ENCODE peak calls at places on chromosomes 6 and 20, in nine cellular contexts. C is esophagus squamous epithelium, O is adrenal gland, G is GM12878, M is uterus, L is heart left ventricle, N is spleen, T is transverse colon, U is body of pancreas. B is an unnamed sample. For H3K9me3, the result is how much of the 10 kb centered on the place peaks cover.

GRCh38 chr6:56400273-56400672 is 152.9 kb upstream of the COL21A1 start:
- DNase-seq in C (no peak), N (no peak), L (no peak), O (no peak), T (no peak), U (no peak), M (no peak), G (no peak), B (no peak)

GRCh38 chr6:84892666-84893065 is 128.3 kb upstream of the TBX18 start:
- DNase-seq in U (no peak), N (no peak), L (no peak), M (no peak), G (no peak), T (no peak), C (no peak), O (no peak), B (no peak)

GRCh38 chr20:33908351-33908750 is 85.4 kb upstream of the RALY start:
- DNase-seq in G (no peak), O (no peak), U (no peak), M (no peak), N (no peak), T (no peak), L (no peak), C (no peak), B (no peak)

GRCh38 chr20:1905693-1906092 is 10.5 kb downstream of the SIRPA start:
- DNase-seq in G (no peak), N (no peak), O (no peak), C (no peak), M (no peak), L (no peak), T (no peak), U (no peak), B (no peak)

GRCh38 chr6:18246205-18246604 is 18.1 kb downstream of the DEK start:
- DNase-seq in O (no peak), G (no peak), M (no peak), N (no peak), C (no peak), T (no peak), L (no peak), U (no peak), B (no peak)

GRCh38 chr6:94300424-94301144 is 881.2 kb upstream of the EPHA7 start:
- DNase-seq in N (no peak), G (no peak), O (no peak), M (no peak), U (no peak), C (no peak), L (peak), T (no peak), B (no peak)

GRCh38 chr6:104527761-104528415 is 331.8 kb downstream of the HACE1 start:
- DNase-seq in U (peak), N (no peak), O (no peak), G (no peak), L (no peak), C (no peak), M (no peak), T (peak), B (peak)

GRCh38 chr6:112503210-112503609 is 156.1 kb downstream of the RFPL4B start:
- DNase-seq in N (no peak), C (no peak), L (no peak), M (no peak), O (no peak), T (no peak), G (no peak), U (no peak), B (no peak)

GRCh38 chr20:44092551-44093248 is 94.3 kb downstream of the JPH2 start:
- DNase-seq in G (no peak), L (no peak), T (no peak), U (no peak), O (no peak), C (no peak), N (no peak), M (no peak), B (peak)

GRCh38 chr6:150588862-150589499 is 10.7 kb upstream of the PLEKHG1 start:
- DNase-seq in G (no peak), M (no peak), N (no peak), C (no peak), L (no peak), T (no peak), O (no peak), U (no peak), B (no peak)

GRCh38 chr6:25193147-25193864 is 85.9 kb upstream of the CARMIL1 start:
- DNase-seq in T (no peak), C (no peak), G (no peak), O (peak), U (peak), L (peak), N (no peak), M (peak), B (peak)

GRCh38 chr6:25882066-25882496 is 8.0 kb upstream of the SLC17A3 start:
- DNase-seq in N (peak), L (no peak), M (no peak), U (peak), C (no peak), T (peak), O (peak), G (no peak), B (peak)

GRCh38 chr6:139027620-139028182 is 844 bp upstream of the ABRACL start:
- DNase-seq in G (peak), C (no peak), U (no peak), L (no peak), M (no peak), N (no peak), O (no peak), T (peak), B (peak)

GRCh38 chr6:73984851-73985250 is 288.8 kb downstream of the CD109 start:
- DNase-seq in T (no peak), U (no peak), O (no peak), M (no peak), L (no peak), G (no peak), C (no peak), N (no peak), B (no peak)

GRCh38 chr20:5996765-5997164 is 46.3 kb downstream of the MCM8 start:
- DNase-seq in T (peak), U (no peak), O (no peak), M (no peak), L (no peak), G (peak), C (no peak), N (no peak), B (no peak)

GRCh38 chr6:112560651-112561050 is 213.5 kb downstream of the RFPL4B start:
- DNase-seq in C (no peak), G (no peak), T (no peak), N (no peak), O (no peak), M (no peak), L (no peak), U (peak), B (no peak)

GRCh38 chr6:31717499-31718222 is 2.5 kb downstream of the LY6G6D start:
- DNase-seq in G (no peak), T (no peak), C (no peak), M (no peak), L (no peak), O (no peak), N (no peak), U (peak), B (no peak)

GRCh38 chr20:59577809-59578601 is 26.3 kb upstream of the PHACTR3 start:
- DNase-seq in O (no peak), C (no peak), T (no peak), L (no peak), G (no peak), N (peak), M (no peak), U (no peak), B (no peak)

GRCh38 chr20:20528896-20529295 is 161.0 kb downstream of the INSM1 start:
- DNase-seq in C (no peak), U (no peak), N (no peak), T (no peak), M (no peak), O (no peak), L (no peak), G (no peak), B (no peak)

GRCh38 chr6:17392978-17393334 is 439 bp upstream of the CAP2 start:
- DNase-seq in G (no peak), L (no peak), N (no peak), T (no peak), M (no peak), U (no peak), C (no peak), O (no peak), B (no peak)

GRCh38 chr6:398558-399078 is 7.1 kb downstream of the IRF4 start:
- DNase-seq in N (no peak), O (no peak), U (no peak), G (no peak), M (no peak), T (no peak), L (no peak), C (no peak), B (no peak)

GRCh38 chr6:397056-397455 is 5.5 kb downstream of the IRF4 start:
- DNase-seq in N (no peak), M (no peak), T (no peak), O (no peak), C (no peak), U (no peak), G (no peak), L (no peak), B (no peak)

GRCh38 chr6:398065-398464 is 6.5 kb downstream of the IRF4 start:
- DNase-seq in M (no peak), N (no peak), L (no peak), O (no peak), U (no peak), G (no peak), C (no peak), T (no peak), B (no peak)

GRCh38 chr6:396126-396520 is 4.6 kb downstream of the IRF4 start:
- DNase-seq in G (no peak), T (no peak), M (no peak), C (no peak), N (no peak), O (no peak), L (no peak), U (no peak), B (no peak)

DNA sequence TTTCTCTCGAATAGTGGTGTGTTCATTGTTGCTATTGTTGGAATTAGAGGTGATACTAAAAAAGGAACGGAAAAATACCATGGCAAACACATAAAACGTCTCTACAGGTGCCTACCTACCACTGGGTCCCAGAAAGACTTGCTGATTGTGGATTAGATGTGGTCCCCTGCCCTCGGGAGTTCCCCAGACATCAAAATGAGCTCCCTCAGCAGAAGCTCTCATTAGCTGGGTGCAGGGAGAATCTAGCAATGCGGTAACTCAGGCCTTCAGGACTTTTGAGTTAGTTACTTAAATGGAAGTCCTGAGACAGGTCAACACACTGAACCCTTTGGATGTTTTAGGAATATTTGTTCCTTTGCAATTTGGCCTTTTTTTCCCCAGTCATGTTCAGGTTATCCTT is 6.1 kb downstream of the IRF4 start:
- DNase-seq in C (no peak), M (no peak), N (no peak), O (no peak), U (no peak), L (no peak), T (no peak), G (no peak), B (no peak)
- TF ChIP-seq POLR2A in C (no peak), M (no peak), N (no peak), O (no peak), U (no peak), L (no peak), T (no peak), G (peak), B (no peak)

DNA sequence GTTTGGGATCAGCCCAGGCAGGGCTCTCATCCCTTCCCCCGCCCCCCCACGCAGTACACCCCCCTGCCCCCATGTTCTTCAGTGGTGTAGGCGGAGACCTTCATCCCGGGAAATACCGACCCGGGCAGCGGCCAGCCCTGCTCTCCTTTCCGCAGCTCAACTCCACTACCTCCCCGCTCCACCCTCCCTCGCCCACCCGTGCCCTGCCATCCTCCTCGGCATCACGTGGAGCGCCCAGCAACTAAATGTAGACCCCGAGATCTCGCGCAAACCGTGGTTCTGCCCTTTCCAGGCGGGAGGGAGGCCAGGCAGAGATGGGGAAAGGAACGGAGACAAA is 1932.2 kb upstream of the DEFB115 start:
- DNase-seq in M (no peak), T (no peak), U (no peak), L (no peak), O (no peak), N (no peak), G (no peak), C (no peak), B (no peak)
- H3K9me3 ChIP-seq in M (under half), T (under half), U (under half), L (under half), O (under half), N (under half), G (under half), C (under half), B (under half)

GRCh38 chr6:15364401-15365037 is 118.7 kb downstream of the JARID2 start:
- DNase-seq in U (no peak), M (no peak), O (no peak), C (no peak), T (no peak), N (no peak), G (no peak), L (no peak), B (no peak)
- TF ChIP-seq POLR2A in U (no peak), M (no peak), O (no peak), C (no peak), T (no peak), N (no peak), G (no peak), L (no peak), B (no peak)

DNA sequence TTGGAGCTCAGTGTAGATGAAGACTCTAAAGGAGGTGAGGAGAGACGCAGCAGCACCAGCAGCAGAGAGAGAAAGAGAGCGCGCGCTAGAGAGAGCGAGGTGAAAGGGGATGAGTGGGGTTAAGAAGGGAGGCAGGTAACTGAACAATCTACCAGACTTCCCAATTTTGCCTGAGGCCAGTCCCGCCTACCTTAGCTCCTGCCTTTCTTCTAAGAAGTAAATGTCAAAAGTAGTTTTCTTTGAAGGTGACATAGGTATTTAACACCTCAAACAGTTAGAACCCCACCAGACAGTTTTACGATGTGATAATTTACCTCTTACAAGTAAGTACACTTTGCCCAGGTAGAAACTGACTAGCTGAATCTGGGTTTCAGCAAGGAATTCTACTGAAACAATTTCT is 132.0 kb upstream of the EEF1E1 start:
- DNase-seq in M (no peak), G (no peak), U (no peak), L (no peak), C (no peak), O (no peak), T (no peak), N (no peak), B (no peak)
- H3K9me3 ChIP-seq in M (under half), G (under half), U (under half), L (under half), C (under half), O (under half), T (under half), N (under half), B (under half)

GRCh38 chr6:43520097-43520496 is 3.2 kb downstream of the POLR1C start:
- DNase-seq in M (no peak), T (no peak), G (no peak), C (no peak), N (no peak), O (no peak), L (no peak), U (no peak), B (no peak)

GRCh38 chr6:43515808-43516207 is 918 bp downstream of the YIPF3 start:
- DNase-seq in M (no peak), L (no peak), T (no peak), O (no peak), G (no peak), N (no peak), U (no peak), C (no peak), B (no peak)

GRCh38 chr6:43516367-43516696 is 394 bp downstream of the YIPF3 start:
- DNase-seq in O (no peak), T (no peak), U (no peak), L (no peak), M (no peak), G (no peak), N (no peak), C (no peak), B (no peak)

GRCh38 chr6:43517503-43518357 is 841 bp downstream of the POLR1C start:
- DNase-seq in C (no peak), L (no peak), N (peak), T (no peak), U (no peak), O (no peak), M (no peak), G (no peak), B (no peak)

DNA sequence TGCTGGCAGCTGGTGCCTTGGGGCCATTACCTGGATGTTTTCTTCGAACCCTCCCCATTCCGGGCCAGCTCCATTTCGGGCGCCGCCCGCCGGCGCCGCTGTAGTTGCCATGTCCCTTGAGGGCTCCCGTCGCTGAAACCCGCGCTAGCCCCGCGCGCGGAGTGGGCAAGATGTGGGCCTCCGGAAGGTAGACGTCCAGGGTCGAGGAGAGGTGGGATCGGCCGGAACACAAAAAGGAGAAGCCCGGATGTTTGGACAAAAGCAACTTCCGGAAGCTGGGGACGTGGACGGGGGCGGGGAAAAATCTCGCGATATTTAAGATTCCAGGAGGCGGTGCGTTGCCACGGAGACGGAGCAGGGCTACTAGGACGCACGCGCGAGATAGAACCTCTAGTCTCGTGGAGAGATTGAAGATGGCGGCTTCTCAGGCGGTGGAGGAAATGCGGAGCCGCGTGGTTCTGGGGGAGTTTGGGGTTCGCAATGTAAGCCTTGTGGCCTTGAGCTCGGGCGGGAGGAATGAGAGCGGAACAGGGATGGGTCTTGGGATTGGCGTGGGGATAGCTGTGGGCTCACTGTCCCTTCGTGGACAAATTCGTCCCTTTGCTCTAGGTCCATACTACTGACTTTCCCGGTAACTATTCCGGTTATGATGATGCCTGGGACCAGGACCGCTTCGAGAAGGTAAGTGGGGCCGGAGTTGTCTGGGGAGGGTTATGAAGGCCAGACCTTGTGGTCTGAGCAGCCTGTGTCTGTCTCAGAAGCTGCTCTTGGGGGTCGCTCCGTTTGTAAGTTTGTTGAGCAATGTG is at the start of the genes POLR1C and YIPF3:
- DNase-seq in C (peak), T (peak), O (peak), U (peak), M (peak), L (peak), N (peak), G (peak), B (peak)
- TF ChIP-seq POLR2A in C (no peak), T (peak), O (peak), U (no peak), M (peak), L (peak), N (no peak), G (peak), B (no peak)

B was measured in testis.